ENCODE peak calls at places on chromosomes 7 and 10, in eight cellular contexts. K is GM12878, G is sigmoid colon, B is upper lobe of right lung, Y is neural progenitor cell, T is prostate gland, Q is breast epithelium, O is A549. U is an unnamed sample.

GRCh38 chr7:51082096-51082840 is 234.3 kb downstream of the COBL start:
- DNase-seq in K (no peak), G (no peak), B (no peak), Y (no peak), T (no peak), Q (no peak), O (no peak), U (no peak)

GRCh38 chr7:111290982-111291381 is 200.1 kb downstream of the LRRN3 start:
- DNase-seq in K (no peak), G (no peak), B (no peak), Y (no peak), T (no peak), Q (no peak), O (no peak), U (no peak)

GRCh38 chr7:45217358-45217757 is 59.8 kb downstream of the RAMP3 start:
- DNase-seq in K (no peak), G (no peak), B (no peak), Y (peak), T (no peak), Q (no peak), O (peak), U (no peak)

GRCh38 chr10:50322075-50322474 is 70.8 kb upstream of the ASAH2 start:
- DNase-seq in K (no peak), G (no peak), B (no peak), Y (no peak), T (no peak), Q (no peak), O (no peak), U (no peak)

GRCh38 chr10:95295031-95295755 is 4.4 kb upstream of the PDLIM1 start:
- DNase-seq in K (peak), G (peak), B (peak), Y (peak), T (peak), Q (peak), O (no peak), U (no peak)

GRCh38 chr10:48634198-48634983 is 29.5 kb upstream of the ARHGAP22 start:
- DNase-seq in K (peak), G (peak), B (no peak), Y (no peak), T (no peak), Q (no peak), O (no peak), U (no peak)

GRCh38 chr10:127278001-127278400 is 81.6 kb upstream of the INSYN2A start:
- DNase-seq in K (no peak), G (no peak), B (no peak), Y (no peak), T (no peak), Q (no peak), O (no peak), U (no peak)

GRCh38 chr7:129501760-129502707 is at the start of gene SMKR1:
- DNase-seq in K (peak), G (peak), B (peak), Y (peak), T (peak), Q (peak), O (peak), U (peak)

GRCh38 chr10:128310966-128311658 is 184.9 kb upstream of the MKI67 start:
- DNase-seq in K (no peak), G (no peak), B (no peak), Y (peak), T (no peak), Q (no peak), O (no peak), U (no peak)

GRCh38 chr10:128519581-128519980 is 393.4 kb upstream of the MKI67 start:
- DNase-seq in K (no peak), G (no peak), B (no peak), Y (no peak), T (no peak), Q (no peak), O (no peak), U (no peak)

GRCh38 chr7:148700693-148701092 is 2.0 kb downstream of the CUL1 start:
- DNase-seq in K (no peak), G (no peak), B (no peak), Y (peak), T (no peak), Q (no peak), O (no peak), U (peak)

GRCh38 chr7:132865766-132866531 is 215.9 kb downstream of the CHCHD3 start:
- DNase-seq in K (no peak), G (no peak), B (no peak), Y (no peak), T (no peak), Q (no peak), O (no peak), U (no peak)

GRCh38 chr7:45718464-45719330 is 144.5 kb downstream of the ADCY1 start:
- DNase-seq in K (no peak), G (no peak), B (peak), Y (no peak), T (no peak), Q (no peak), O (no peak), U (no peak)

GRCh38 chr7:142592231-142592630 is 157.0 kb upstream of the PRSS1 start:
- DNase-seq in K (no peak), G (no peak), B (no peak), Y (no peak), T (no peak), Q (no peak), O (no peak), U (no peak)

GRCh38 chr7:33250421-33250827 is 121.1 kb downstream of the BBS9 start:
- DNase-seq in K (no peak), G (no peak), B (no peak), Y (no peak), T (no peak), Q (no peak), O (no peak), U (no peak)

GRCh38 chr10:43305881-43306280 is 39.0 kb upstream of the RASGEF1A start:
- DNase-seq in K (no peak), G (no peak), B (no peak), Y (no peak), T (no peak), Q (no peak), O (no peak), U (no peak)

GRCh38 chr10:21742740-21743412 is 208.8 kb downstream of the MLLT10 start:
- DNase-seq in K (no peak), G (no peak), B (no peak), Y (no peak), T (no peak), Q (no peak), O (no peak), U (no peak)

GRCh38 chr7:139687980-139688632 is 89.7 kb downstream of the HIPK2 start:
- DNase-seq in K (no peak), G (no peak), B (no peak), Y (no peak), T (no peak), Q (no peak), O (no peak), U (no peak)

GRCh38 chr7:8389898-8390642 is 43.3 kb upstream of the NXPH1 start:
- DNase-seq in K (no peak), G (no peak), B (no peak), Y (peak), T (no peak), Q (no peak), O (peak), U (no peak)

GRCh38 chr7:50608196-50608906 is 43.1 kb upstream of the DDC start:
- DNase-seq in K (no peak), G (no peak), B (no peak), Y (no peak), T (no peak), Q (no peak), O (no peak), U (no peak)

GRCh38 chr10:14787938-14788337 is 13.2 kb upstream of the FAM107B start:
- DNase-seq in K (no peak), G (no peak), B (no peak), Y (no peak), T (no peak), Q (no peak), O (no peak), U (no peak)

GRCh38 chr7:141697211-141697871 is 4.6 kb downstream of the DENND11 start:
- DNase-seq in K (no peak), G (no peak), B (no peak), Y (no peak), T (no peak), Q (no peak), O (no peak), U (peak)

GRCh38 chr10:107733328-107733727 is 568.8 kb upstream of the SORCS1 start:
- DNase-seq in K (no peak), G (no peak), B (no peak), Y (no peak), T (no peak), Q (no peak), O (no peak), U (no peak)

DNA sequence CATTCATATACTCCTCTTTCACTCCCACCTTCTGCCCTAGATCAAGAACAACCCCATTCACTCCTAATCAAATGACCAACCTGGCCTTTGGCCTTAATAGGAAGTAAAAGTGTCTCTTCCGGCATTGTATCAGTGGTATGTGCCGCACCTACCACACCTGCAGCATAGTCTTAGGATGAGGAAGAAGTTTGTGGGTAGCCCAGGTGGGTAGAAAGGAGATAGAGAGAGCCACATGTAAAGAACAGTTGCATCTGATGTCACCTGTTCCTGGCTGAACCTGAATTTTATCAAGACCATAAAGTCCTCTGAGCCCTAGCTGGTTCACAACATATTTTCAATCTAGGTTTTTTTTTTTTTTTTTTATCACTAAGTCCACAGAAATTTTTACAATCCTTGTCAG is 55.5 kb upstream of the PTPN12 start:
- DNase-seq in K (no peak), G (no peak), B (no peak), Y (no peak), T (no peak), Q (no peak), O (no peak), U (peak)
- H3K27ac ChIP-seq in K (no peak), G (no peak), B (peak), Y (no peak), T (peak), Q (peak), O (peak), U (peak)

DNA sequence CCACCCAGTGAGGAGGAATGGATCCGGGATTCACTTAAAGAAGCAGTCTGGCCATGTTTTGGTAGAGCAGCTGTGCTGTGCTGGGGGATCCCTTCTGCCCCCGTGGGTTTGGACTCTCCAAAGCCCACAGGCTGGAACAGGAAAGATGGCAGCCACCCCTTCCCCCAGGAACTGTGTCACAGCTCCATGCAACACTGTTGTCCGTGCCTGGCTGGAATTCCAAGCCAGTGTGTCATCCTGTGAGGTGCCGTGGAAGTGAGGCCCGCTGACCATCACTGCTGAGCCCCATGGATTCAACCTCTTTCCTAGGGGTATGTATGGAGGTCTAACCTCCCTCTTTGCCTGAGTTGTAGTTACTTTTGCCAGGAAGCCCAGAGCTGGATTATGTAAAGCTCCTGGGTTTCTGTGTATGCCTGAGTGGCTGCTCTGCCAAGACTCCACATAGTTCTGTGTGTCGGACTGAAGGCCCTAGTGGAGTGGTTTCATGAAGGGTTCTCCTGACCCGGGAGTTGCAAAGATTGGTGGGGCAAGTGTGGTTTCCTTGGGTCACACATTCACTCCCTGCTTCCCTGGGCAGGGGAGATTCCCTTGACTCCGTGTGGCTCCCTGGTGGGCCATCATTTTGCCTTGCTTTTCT is 35.1 kb upstream of the PCGF5 start:
- DNase-seq in K (no peak), G (no peak), B (no peak), Y (no peak), T (no peak), Q (no peak), O (peak), U (peak)
- H3K27ac ChIP-seq in K (no peak), G (peak), B (no peak), Y (no peak), T (no peak), Q (no peak), O (peak), U (no peak)

GRCh38 chr10:30170814-30171213 is 111.4 kb upstream of the JCAD start:
- DNase-seq in K (no peak), G (no peak), B (no peak), Y (no peak), T (no peak), Q (no peak), O (no peak), U (peak)

GRCh38 chr10:30170146-30170545 is 110.8 kb upstream of the JCAD start:
- DNase-seq in K (no peak), G (no peak), B (no peak), Y (no peak), T (no peak), Q (no peak), O (no peak), U (no peak)

GRCh38 chr10:30172096-30172495 is 112.7 kb upstream of the JCAD start:
- DNase-seq in K (no peak), G (no peak), B (no peak), Y (no peak), T (no peak), Q (no peak), O (no peak), U (no peak)

GRCh38 chr10:30171601-30172000 is 112.2 kb upstream of the JCAD start:
- DNase-seq in K (no peak), G (no peak), B (no peak), Y (no peak), T (no peak), Q (no peak), O (no peak), U (no peak)

GRCh38 chr10:30172663-30173062 is 113.3 kb upstream of the JCAD start:
- DNase-seq in K (no peak), G (no peak), B (no peak), Y (no peak), T (no peak), Q (no peak), O (no peak), U (no peak)
- H3K27ac ChIP-seq in K (no peak), G (no peak), B (no peak), Y (no peak), T (no peak), Q (no peak), O (no peak), U (no peak)

DNA sequence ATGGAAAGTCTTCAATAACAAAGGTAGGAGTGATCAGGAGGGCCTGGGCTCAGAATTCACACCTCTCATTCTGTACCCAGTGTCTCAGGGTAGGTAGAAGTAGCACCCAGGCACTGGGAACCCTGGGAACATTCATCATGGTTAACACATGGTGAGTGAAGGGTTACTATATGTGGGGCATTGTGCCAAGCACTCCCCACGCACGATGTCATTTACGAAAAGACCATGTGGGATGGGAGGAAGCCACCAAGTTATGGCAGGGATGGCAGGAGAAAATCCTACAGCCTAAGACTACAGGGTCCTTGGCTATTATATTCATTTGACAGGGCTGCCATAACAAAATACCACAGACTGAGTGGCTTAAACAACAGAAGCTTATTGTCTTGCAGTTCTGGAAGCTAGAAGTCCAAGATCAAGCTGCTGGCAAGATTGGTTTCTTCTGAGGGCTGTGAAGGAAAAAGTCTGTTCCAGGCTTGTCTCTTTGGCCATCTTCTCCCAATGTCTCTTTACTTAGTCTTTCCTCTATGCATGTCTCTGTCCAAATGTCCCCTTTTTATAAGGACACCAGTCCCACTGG is 27.7 kb upstream of the DDIT4 start:
- DNase-seq in K (no peak), G (no peak), B (no peak), Y (no peak), T (no peak), Q (no peak), O (no peak), U (no peak)
- H3K27ac ChIP-seq in K (peak), G (peak), B (peak), Y (no peak), T (peak), Q (peak), O (peak), U (peak)

DNA sequence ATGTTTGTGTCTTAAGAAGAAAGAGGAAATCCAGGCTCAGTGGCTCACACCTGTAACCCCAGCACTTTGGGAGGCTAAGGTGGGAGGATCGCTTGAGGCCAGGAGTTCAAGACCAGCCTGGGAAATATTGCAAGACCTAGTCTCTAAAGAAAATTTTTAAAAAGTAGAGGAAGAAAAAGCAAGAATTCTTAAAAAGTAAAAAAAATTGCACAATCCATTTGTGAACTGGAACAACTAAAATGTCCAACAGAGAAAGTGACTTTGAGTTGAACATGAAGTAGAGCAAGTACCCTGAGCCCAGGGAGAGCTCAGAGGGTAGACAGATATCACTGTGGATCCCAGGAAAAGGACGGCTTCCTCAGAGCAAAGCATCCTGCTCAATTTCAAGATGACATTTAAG is 201.5 kb downstream of the JCAD start:
- DNase-seq in K (no peak), G (no peak), B (no peak), Y (no peak), T (no peak), Q (no peak), O (no peak), U (no peak)
- H3K27ac ChIP-seq in K (no peak), G (peak), B (no peak), Y (no peak), T (no peak), Q (no peak), O (peak), U (peak)

DNA sequence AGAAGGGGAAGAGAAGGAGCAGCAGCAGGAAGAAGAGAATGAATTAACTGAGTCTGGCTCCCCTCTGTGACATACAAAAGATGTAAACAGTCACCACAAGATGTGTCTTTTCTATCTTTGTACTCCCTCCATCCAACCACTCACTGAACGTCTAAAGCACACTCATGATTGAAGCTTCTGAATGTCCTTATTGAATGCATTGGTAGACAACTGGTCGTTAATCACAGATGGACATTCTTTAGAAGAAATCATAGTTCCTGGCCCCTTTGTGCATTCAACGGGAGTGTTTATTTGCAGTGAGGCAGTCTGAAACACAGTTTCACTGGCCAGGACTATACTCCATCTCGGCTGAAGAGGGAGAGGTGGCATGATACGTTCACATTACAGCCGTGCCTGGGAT is 206.3 kb upstream of the KMT2E start:
- DNase-seq in K (no peak), G (no peak), B (no peak), Y (no peak), T (no peak), Q (no peak), O (no peak), U (no peak)
- H3K27ac ChIP-seq in K (no peak), G (no peak), B (no peak), Y (no peak), T (no peak), Q (no peak), O (no peak), U (no peak)

GRCh38 chr7:47576031-47576908 is 5.6 kb downstream of the TNS3 start:
- DNase-seq in K (no peak), G (peak), B (no peak), Y (peak), T (peak), Q (peak), O (peak), U (peak)

GRCh38 chr7:47572939-47573757 is 8.8 kb downstream of the TNS3 start:
- DNase-seq in K (no peak), G (no peak), B (no peak), Y (no peak), T (no peak), Q (no peak), O (no peak), U (no peak)

GRCh38 chr7:47572101-47572460 is 9.8 kb downstream of the TNS3 start:
- DNase-seq in K (no peak), G (no peak), B (no peak), Y (no peak), T (no peak), Q (peak), O (no peak), U (no peak)

GRCh38 chr7:47574473-47575328 is 7.2 kb downstream of the TNS3 start:
- DNase-seq in K (peak), G (no peak), B (no peak), Y (no peak), T (no peak), Q (no peak), O (no peak), U (no peak)

DNA sequence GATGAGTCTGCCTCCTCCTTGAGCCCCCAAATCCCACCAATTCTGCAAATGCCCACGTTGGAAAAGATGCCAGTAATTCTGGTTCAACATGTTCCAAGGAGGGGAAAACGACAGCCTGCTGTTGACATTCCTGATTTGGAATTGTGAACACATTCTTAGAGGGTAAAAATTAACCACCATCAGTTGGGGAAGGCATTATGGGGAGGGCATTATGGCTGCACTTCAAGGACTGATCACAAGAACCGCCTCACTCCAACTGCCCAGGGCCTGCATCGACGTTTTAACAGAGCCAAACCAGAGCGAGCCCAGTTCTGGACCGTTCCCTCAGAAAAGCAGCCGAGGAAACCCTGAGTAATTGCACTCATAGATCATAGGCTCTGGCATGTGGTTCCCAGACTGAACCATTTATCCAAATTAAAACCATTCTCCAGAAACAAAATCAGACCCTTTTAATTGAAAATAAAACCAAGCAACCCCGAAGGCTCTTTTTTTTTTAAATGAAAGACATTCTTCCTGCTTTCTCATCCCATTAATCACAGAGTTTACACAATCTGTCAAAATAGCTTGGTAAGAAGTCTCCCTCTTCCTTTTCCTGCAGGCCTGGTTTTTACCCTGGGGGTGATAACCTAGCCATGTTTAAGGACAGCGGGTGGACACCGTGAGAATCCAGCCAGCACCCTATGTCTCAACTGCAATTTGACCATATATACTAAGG is 8.0 kb downstream of the TNS3 start:
- DNase-seq in K (no peak), G (no peak), B (no peak), Y (no peak), T (no peak), Q (peak), O (no peak), U (peak)
- H3K27ac ChIP-seq in K (no peak), G (peak), B (peak), Y (no peak), T (peak), Q (peak), O (peak), U (peak)